ENCODE peak calls at places on chromosome 5, in five cellular contexts. A is amygdala, I is heart right ventricle, Y is NCI-H526 treated with DMSO at 0.1 percent for 48 hours, G is transverse colon. K is an unnamed sample.

GRCh38 chr5:947626-948471 is 55.2 kb downstream of the TRIP13 start:
- DNase-seq in I (no peak), G (no peak), A (no peak), Y (no peak), K (no peak)

GRCh38 chr5:1140188-1140817 is 28.4 kb upstream of the SLC12A7 start:
- DNase-seq in A (peak), I (peak), G (peak), Y (peak), K (peak)

GRCh38 chr5:111747336-111747735 is 9.7 kb downstream of the NREP start:
- DNase-seq in G (no peak), A (no peak), I (no peak), Y (no peak), K (no peak)

GRCh38 chr5:111737716-111738115 is 19.3 kb downstream of the NREP start:
- DNase-seq in I (no peak), A (no peak), G (no peak), Y (no peak), K (no peak)

GRCh38 chr5:145925803-145926202 is 10.6 kb upstream of the SH3RF2 start:
- DNase-seq in I (no peak), A (no peak), Y (no peak), G (no peak), K (no peak)

GRCh38 chr5:137252513-137252912 is 246.6 kb downstream of the SPOCK1 start:
- DNase-seq in Y (peak), A (no peak), G (no peak), I (no peak), K (no peak)

GRCh38 chr5:161546463-161547301 is at the start of gene GABRB2:
- DNase-seq in Y (peak), A (peak), G (peak), I (peak), K (peak)

GRCh38 chr5:14501353-14502162 is 80.0 kb upstream of the OTULINL start:
- DNase-seq in G (no peak), A (no peak), Y (no peak), I (no peak), K (no peak)

K was measured in NCI-H524.